ENCODE peak calls at places on chromosomes 3 and 15, in six cellular contexts. V is gastrocnemius medialis, P is ovary, M is heart left ventricle, N is body of pancreas, A is H1. K is an unnamed sample.
A peak's percentile ranks its signal among the peaks of the same experiment; 100 is the strongest.

GRCh38 chr3:194518652-194519051 is 31.9 kb upstream of the ATP13A3 start:
- DNase-seq in V (no peak), P (no peak), M (no peak), N (no peak), A (no peak), K (no peak)

GRCh38 chr3:116276637-116277036 is 168.7 kb downstream of the LSAMP start:
- DNase-seq in V (no peak), P (no peak), M (no peak), N (no peak), A (no peak), K (no peak)

GRCh38 chr15:40051616-40052415 is 12.8 kb upstream of the SRP14 start:
- DNase-seq in V (no peak), P (no peak), M (no peak), N (no peak), A (no peak), K (no peak)

GRCh38 chr15:25185156-25185710 is 230.4 kb downstream of the SNRPN start:
- DNase-seq in V (no peak), P (peak; percentile 4), M (no peak), N (no peak), A (no peak), K (peak; percentile 61)

GRCh38 chr3:98901032-98901464 is 447 bp downstream of the DCBLD2 start:
- DNase-seq in V (peak; percentile 6), P (peak; percentile 58), M (peak; percentile 57), N (peak; percentile 34), A (peak; percentile 25), K (peak; percentile 30)

GRCh38 chr3:47803478-47804025 is 614 bp downstream of the DHX30 start:
- DNase-seq in V (no peak), P (no peak), M (no peak), N (no peak), A (no peak), K (no peak)

GRCh38 chr15:59116141-59116540 is 11.2 kb downstream of the CCNB2 start:
- DNase-seq in V (no peak), P (no peak), M (no peak), N (no peak), A (no peak), K (no peak)

GRCh38 chr3:129118745-129119144 is 2.9 kb downstream of the RAB43 start:
- DNase-seq in V (no peak), P (no peak), M (no peak), N (no peak), A (no peak), K (no peak)

DNA sequence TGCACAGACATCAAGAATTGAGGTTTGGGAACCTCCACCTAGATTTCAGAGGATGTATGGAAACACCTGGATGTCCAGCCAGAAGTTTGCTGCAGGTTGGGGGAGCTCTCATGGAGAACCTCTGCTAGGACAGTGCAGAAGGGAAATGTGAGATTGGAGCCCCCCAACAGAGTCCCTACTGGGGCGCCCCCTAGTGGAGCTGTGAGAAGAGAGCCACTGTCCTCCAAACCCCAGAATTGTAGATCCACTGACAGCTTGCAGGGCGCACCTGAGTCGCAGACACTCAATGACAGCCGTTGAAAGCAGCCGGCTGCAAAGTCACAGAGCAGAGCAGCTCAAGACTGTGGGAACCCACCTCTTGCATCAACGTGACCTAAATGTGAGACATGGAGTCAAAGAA is 34.6 kb upstream of the EPHA6 start:
- DNase-seq in V (no peak), P (no peak), M (no peak), N (no peak), A (no peak), K (no peak)
- TF ChIP-seq CTCF in V (no peak), P (no peak), M (no peak), N (no peak), A (peak; percentile 47), K (no peak)

GRCh38 chr3:130850044-130850797 is 43.7 kb upstream of the ATP2C1 start:
- DNase-seq in V (peak; percentile 29), P (no peak), M (peak; percentile 28), N (no peak), A (no peak), K (peak; percentile 45)
- H3K4me3 ChIP-seq in V (peak overlapping the region; percentile 49), P (no peak overlapping the region), M (peak overlapping the region; percentile 58), N (no peak overlapping the region), A (no peak overlapping the region), K (no peak overlapping the region)

GRCh38 chr3:135136361-135137100 is 341.5 kb downstream of the EPHB1 start:
- DNase-seq in V (peak; percentile 80), P (no peak), M (no peak), N (no peak), A (no peak), K (no peak)
- TF ChIP-seq POLR2A in V (no peak), P (no peak), M (no peak), N (no peak), A (no peak), K (no peak)

DNA sequence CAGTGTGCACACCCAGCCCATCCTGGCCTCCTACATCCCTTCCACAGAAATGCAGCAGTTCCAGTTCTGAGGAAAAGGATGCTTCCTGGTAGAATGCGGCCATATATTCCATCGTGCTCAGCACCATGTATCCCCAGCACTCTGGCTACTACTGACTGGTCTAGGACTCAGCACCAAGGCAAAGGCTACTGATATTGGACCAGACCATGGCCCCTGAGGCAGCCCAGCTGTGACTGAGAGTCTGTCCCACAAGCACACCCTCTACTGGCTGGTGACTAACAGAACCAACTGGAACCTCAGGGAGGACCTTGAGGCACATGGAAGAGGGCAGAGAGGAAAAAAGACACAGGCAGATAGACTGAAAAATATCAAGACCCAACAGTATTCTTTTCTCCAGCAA is 30.0 kb downstream of the TARS3 start:
- DNase-seq in V (no peak), P (no peak), M (no peak), N (no peak), A (no peak), K (no peak)
- TF ChIP-seq CTCF in V (no peak), P (no peak), M (no peak), N (no peak), A (peak; percentile 33), K (no peak)

GRCh38 chr3:157280786-157281185 is 120.8 kb upstream of the CCNL1 start:
- DNase-seq in V (no peak), P (no peak), M (no peak), N (no peak), A (no peak), K (no peak)
- H3K4me3 ChIP-seq in V (no peak overlapping the region), P (no peak overlapping the region), M (no peak overlapping the region), N (no peak overlapping the region), A (no peak overlapping the region), K (no peak overlapping the region)

GRCh38 chr15:68229386-68230156 is at the start of gene CLN6:
- DNase-seq in V (peak; percentile 70), P (peak; percentile 80), M (peak; percentile 85), N (peak; percentile 81), A (no peak), K (peak; percentile 96)
- TF ChIP-seq POLR2A in V (peak; percentile 79), P (no peak), M (no peak), N (peak; percentile 50), A (peak; percentile 40), K (no peak)

DNA sequence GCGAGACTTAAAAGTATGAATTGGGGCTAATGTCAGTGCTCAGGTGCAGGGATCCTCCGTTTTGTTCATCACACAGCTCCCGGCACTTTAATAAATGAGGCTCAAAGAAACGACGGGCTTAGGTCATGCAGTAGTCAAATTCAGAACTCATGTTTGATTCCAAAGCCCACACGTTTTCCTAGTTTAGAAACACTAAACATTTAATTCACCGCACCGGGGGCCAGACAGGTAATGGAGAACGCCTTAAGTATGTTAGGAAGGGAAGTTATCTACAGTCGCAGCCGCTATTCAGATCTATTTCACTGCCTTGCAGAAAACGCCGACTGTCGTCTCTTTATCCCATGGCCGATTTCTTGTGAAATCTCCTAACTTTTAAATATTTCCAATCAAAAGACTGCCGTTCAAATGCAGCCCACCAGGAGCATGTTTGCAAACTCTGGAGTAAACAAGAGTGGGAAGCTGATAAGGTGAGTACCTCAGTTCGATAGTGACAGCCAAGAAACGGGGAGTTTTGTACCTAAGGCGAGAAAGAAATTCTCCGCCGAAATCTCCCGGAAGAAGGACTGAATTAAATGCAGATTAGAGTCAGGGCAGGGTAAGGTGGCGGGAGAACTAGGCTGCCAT is 569 bp downstream of the HIGD2B start:
- DNase-seq in V (no peak), P (no peak), M (no peak), N (no peak), A (no peak), K (no peak)
- TF ChIP-seq CTCF in V (no peak), P (no peak), M (no peak), N (peak; percentile 22), A (no peak), K (no peak)